ENCODE peak calls at places on chromosomes 3 and 15, in four cellular contexts. L, Z, D and B are unnamed samples.

GRCh38 chr3:87436781-87437543 is 160.6 kb upstream of the POU1F1 start:
- DNase-seq in L (no peak), Z (no peak), D (peak; percentile 63), B (no peak)

GRCh38 chr3:151863611-151864010 is 9.8 kb upstream of the SUCNR1 start:
- DNase-seq in L (no peak), Z (no peak), D (no peak), B (no peak)

GRCh38 chr3:79976466-79976865 is 208.7 kb upstream of the ROBO1 start:
- DNase-seq in L (no peak), Z (no peak), D (no peak), B (no peak)

GRCh38 chr3:133891662-133892389 is 3.9 kb downstream of the RAB6B start:
- DNase-seq in L (no peak), Z (peak; percentile 49), D (no peak), B (no peak)

GRCh38 chr3:159872374-159873109 is 116.1 kb upstream of the IL12A start:
- DNase-seq in L (no peak), Z (peak; percentile 33), D (peak; percentile 76), B (no peak)

GRCh38 chr3:149936812-149937230 is 33.9 kb downstream of the PFN2 start:
- DNase-seq in L (no peak), Z (peak; percentile 80), D (no peak), B (peak; percentile 11)

GRCh38 chr3:195012571-195012970 is 258.4 kb downstream of the XXYLT1 start:
- DNase-seq in L (no peak), Z (no peak), D (no peak), B (no peak)

GRCh38 chr3:48086736-48087470 is 70.7 kb upstream of the MAP4 start:
- DNase-seq in L (no peak), Z (no peak), D (peak; percentile 15), B (no peak)

GRCh38 chr3:28836199-28836598 is 444.7 kb upstream of the RBMS3 start:
- DNase-seq in L (no peak), Z (no peak), D (no peak), B (no peak)

GRCh38 chr3:117144832-117145231 is 435.3 kb downstream of the TUSC7 start:
- DNase-seq in L (no peak), Z (no peak), D (no peak), B (no peak)

GRCh38 chr15:66254364-66255292 is 1.1 kb upstream of the MEGF11 start:
- DNase-seq in L (no peak), Z (no peak), D (no peak), B (no peak)

GRCh38 chr15:63876085-63876662 is 42.4 kb upstream of the HERC1 start:
- DNase-seq in L (no peak), Z (no peak), D (no peak), B (no peak)

GRCh38 chr3:197957775-197958103 is 2.3 kb upstream of the LMLN start:
- DNase-seq in L (no peak), Z (no peak), D (no peak), B (no peak)

GRCh38 chr3:135966349-135966695 is 794 bp downstream of the PPP2R3A start:
- DNase-seq in L (no peak), Z (peak; percentile 41), D (no peak), B (no peak)

GRCh38 chr15:52113708-52114107 is 1.1 kb upstream of the BCL2L10 start:
- DNase-seq in L (no peak), Z (no peak), D (no peak), B (no peak)

GRCh38 chr15:57892181-57892580 is 173.3 kb downstream of the ALDH1A2 start:
- DNase-seq in L (no peak), Z (no peak), D (no peak), B (no peak)

GRCh38 chr3:4978966-4979400 is 254 bp upstream of the BHLHE40 start:
- DNase-seq in L (peak; percentile 69), Z (peak; percentile 27), D (peak; percentile 68), B (peak; percentile 88)

GRCh38 chr3:178352300-178353021 is 183.8 kb upstream of the KCNMB2 start:
- DNase-seq in L (no peak), Z (peak; percentile 77), D (peak; percentile 87), B (no peak)

GRCh38 chr15:90191344-90191687 is 9.8 kb upstream of the SEMA4B start:
- DNase-seq in L (no peak), Z (no peak), D (no peak), B (no peak)

GRCh38 chr3:49016414-49017228 is 1.8 kb downstream of the DALRD3 start:
- DNase-seq in L (no peak), Z (no peak), D (no peak), B (no peak)

GRCh38 chr15:60397772-60398445 is at the start of gene ANXA2:
- DNase-seq in L (peak; percentile 82), Z (peak; percentile 78), D (no peak), B (peak; percentile 22)

GRCh38 chr15:44541282-44541958 is 4.5 kb downstream of the EIF3J start:
- DNase-seq in L (no peak), Z (no peak), D (peak; percentile 42), B (no peak)

GRCh38 chr15:101348643-101349496 is 53.8 kb upstream of the SNRPA1 start:
- DNase-seq in L (no peak), Z (no peak), D (no peak), B (no peak)

GRCh38 chr3:118102737-118103136 is 931.9 kb downstream of the IGSF11 start:
- DNase-seq in L (no peak), Z (no peak), D (no peak), B (no peak)

GRCh38 chr3:136078421-136079364 is 113.2 kb downstream of the PPP2R3A start:
- DNase-seq in L (no peak), Z (peak; percentile 52), D (no peak), B (no peak)

GRCh38 chr15:98700501-98700900 is 52.2 kb downstream of the IGF1R start:
- DNase-seq in L (no peak), Z (peak; percentile 96), D (no peak), B (no peak)

GRCh38 chr15:90266485-90266884 is 1.0 kb downstream of the NGRN start:
- DNase-seq in L (no peak), Z (no peak), D (no peak), B (no peak)

GRCh38 chr3:114151091-114151490 is 27.8 kb downstream of the DRD3 start:
- DNase-seq in L (no peak), Z (no peak), D (no peak), B (no peak)

GRCh38 chr3:102025568-102025967 is 176.3 kb downstream of the NFKBIZ start:
- DNase-seq in L (no peak), Z (no peak), D (no peak), B (no peak)

GRCh38 chr15:101554115-101554915 is 64.8 kb upstream of the PCSK6 start:
- DNase-seq in L (no peak), Z (no peak), D (no peak), B (no peak)

GRCh38 chr3:12501360-12502020 is 17.2 kb downstream of the TSEN2 start:
- DNase-seq in L (no peak), Z (peak; percentile 57), D (peak; percentile 76), B (no peak)

GRCh38 chr15:56428821-56429458 is 36.0 kb downstream of the MNS1 start:
- DNase-seq in L (no peak), Z (peak; percentile 73), D (no peak), B (no peak)

GRCh38 chr15:52523192-52523591 is 5.5 kb downstream of the MYO5A start:
- DNase-seq in L (no peak), Z (no peak), D (peak; percentile 90), B (no peak)

GRCh38 chr15:89221543-89221942 is at the start of gene RLBP1:
- DNase-seq in L (no peak), Z (no peak), D (no peak), B (no peak)

GRCh38 chr15:78263907-78264303 is 457 bp upstream of the DNAJA4 start:
- DNase-seq in L (no peak), Z (no peak), D (no peak), B (no peak)